ENCODE peak calls at places on chromosomes 2 and 18, in nine cellular contexts. S is aorta; N is mesothelial cell of epicardium; V is HFFc6; E is skeletal muscle cell; Y is astrocyte of the spinal cord; J is IMR-90; F is activated naive CD4-positive, alpha-beta T cell; T is activated T-helper 9 cell treated with anti-CD3 and anti-CD28 coated beads, Interleukin-2, amount 50 U/mL, for 16 hours. D is an unnamed sample.
A peak's percentile ranks its signal among the peaks of the same experiment; 100 is the strongest.

GRCh38 chr2:40531359-40531758 is 79.5 kb upstream of the SLC8A1 start:
- DNase-seq in S (no peak), N (no peak), V (no peak), E (no peak), Y (no peak), J (no peak), F (no peak), T (no peak), D (no peak)

GRCh38 chr2:110818767-110819481 is 86.6 kb downstream of the ACOXL start:
- DNase-seq in S (no peak), N (no peak), V (no peak), E (no peak), Y (no peak), J (no peak), F (no peak), T (no peak), D (no peak)

GRCh38 chr2:60356346-60356745 is 197.1 kb downstream of the BCL11A start:
- DNase-seq in S (no peak), N (no peak), V (no peak), E (no peak), Y (no peak), J (no peak), F (no peak), T (no peak), D (no peak)

GRCh38 chr2:177710003-177710411 is 317.4 kb downstream of the AGPS start:
- DNase-seq in S (no peak), N (no peak), V (no peak), E (no peak), Y (no peak), J (no peak), F (no peak), T (no peak), D (no peak)

GRCh38 chr2:220144411-220144810 is 517.0 kb downstream of the SLC4A3 start:
- DNase-seq in S (no peak), N (no peak), V (peak; percentile 68), E (peak; percentile 61), Y (peak; percentile 42), J (peak; percentile 83), F (no peak), T (no peak), D (no peak)

GRCh38 chr2:28895189-28895893 is 874 bp downstream of the WDR43 start:
- DNase-seq in S (peak; percentile 53), N (no peak), V (peak; percentile 13), E (no peak), Y (peak; percentile 35), J (peak; percentile 54), F (peak; percentile 14), T (peak; percentile 34), D (no peak)

GRCh38 chr2:30965085-30965484 is 157.8 kb upstream of the CAPN13 start:
- DNase-seq in S (no peak), N (no peak), V (no peak), E (no peak), Y (no peak), J (no peak), F (no peak), T (no peak), D (no peak)

GRCh38 chr2:185787530-185788145 is 49.0 kb downstream of the FSIP2 start:
- DNase-seq in S (no peak), N (no peak), V (no peak), E (no peak), Y (peak; percentile 67), J (no peak), F (no peak), T (no peak), D (no peak)

GRCh38 chr2:24754985-24755690 is 38.1 kb downstream of the PTRHD1 start:
- DNase-seq in S (no peak), N (no peak), V (no peak), E (no peak), Y (no peak), J (peak; percentile 28), F (no peak), T (no peak), D (no peak)

GRCh38 chr18:44744206-44745180 is 63.8 kb downstream of the SETBP1 start:
- DNase-seq in S (peak; percentile 63), N (no peak), V (no peak), E (no peak), Y (no peak), J (no peak), F (no peak), T (no peak), D (no peak)

GRCh38 chr2:45068643-45069140 is 59.4 kb upstream of the SIX2 start:
- DNase-seq in S (no peak), N (no peak), V (no peak), E (no peak), Y (no peak), J (no peak), F (no peak), T (no peak), D (no peak)

GRCh38 chr18:44051088-44051487 is 629.6 kb upstream of the SETBP1 start:
- DNase-seq in S (no peak), N (no peak), V (no peak), E (no peak), Y (no peak), J (no peak), F (no peak), T (no peak), D (no peak)

GRCh38 chr2:221792971-221793670 is 221.0 kb upstream of the EPHA4 start:
- DNase-seq in S (no peak), N (no peak), V (no peak), E (no peak), Y (no peak), J (no peak), F (no peak), T (no peak), D (no peak)

GRCh38 chr2:224293976-224294375 is 107.9 kb downstream of the FAM124B start:
- DNase-seq in S (no peak), N (no peak), V (no peak), E (no peak), Y (no peak), J (no peak), F (no peak), T (no peak), D (no peak)

GRCh38 chr2:37623971-37624897 is 47.2 kb downstream of the CDC42EP3 start:
- DNase-seq in S (no peak), N (no peak), V (peak; percentile 47), E (peak; percentile 73), Y (peak; percentile 62), J (peak; percentile 75), F (no peak), T (peak; percentile 16), D (peak; percentile 37)

GRCh38 chr2:227033471-227034148 is 130.4 kb downstream of the COL4A4 start:
- DNase-seq in S (peak; percentile 52), N (peak; percentile 34), V (peak; percentile 56), E (no peak), Y (peak; percentile 20), J (peak; percentile 32), F (no peak), T (no peak), D (no peak)

GRCh38 chr2:226080323-226080722 is 680.8 kb downstream of the NYAP2 start:
- DNase-seq in S (no peak), N (no peak), V (peak; percentile 42), E (peak; percentile 64), Y (peak; percentile 65), J (peak; percentile 93), F (no peak), T (no peak), D (no peak)

GRCh38 chr2:40317047-40317446 is 134.8 kb downstream of the SLC8A1 start:
- DNase-seq in S (no peak), N (no peak), V (no peak), E (no peak), Y (peak; percentile 23), J (peak; percentile 46), F (no peak), T (no peak), D (no peak)

GRCh38 chr2:1675633-1676032 is 68.7 kb downstream of the PXDN start:
- DNase-seq in S (peak; percentile 67), N (no peak), V (peak; percentile 88), E (peak; percentile 92), Y (peak; percentile 46), J (peak; percentile 99), F (no peak), T (no peak), D (no peak)

GRCh38 chr2:29000481-29000880 is 19.4 kb downstream of the TOGARAM2 start:
- DNase-seq in S (peak; percentile 89), N (no peak), V (no peak), E (no peak), Y (no peak), J (peak; percentile 18), F (peak; percentile 24), T (no peak), D (peak; percentile 66)

GRCh38 chr18:28175047-28175929 is 1.6 kb downstream of the CDH2 start:
- DNase-seq in S (peak; percentile 51), N (peak; percentile 42), V (peak; percentile 42), E (no peak), Y (peak; percentile 52), J (peak; percentile 42), F (no peak), T (no peak), D (no peak)

GRCh38 chr18:33578371-33579146 is 540 bp downstream of the ASXL3 start:
- DNase-seq in S (peak; percentile 42), N (peak; percentile 34), V (no peak), E (no peak), Y (no peak), J (no peak), F (no peak), T (no peak), D (no peak)

GRCh38 chr2:35410431-35411061 is 945.0 kb upstream of the CRIM1 start:
- DNase-seq in S (peak; percentile 67), N (peak; percentile 51), V (peak; percentile 19), E (no peak), Y (peak; percentile 50), J (peak; percentile 29), F (peak; percentile 6), T (peak; percentile 18), D (no peak)

GRCh38 chr2:104656496-104657310 is 197.2 kb upstream of the POU3F3 start:
- DNase-seq in S (no peak), N (no peak), V (no peak), E (no peak), Y (no peak), J (no peak), F (no peak), T (no peak), D (no peak)

GRCh38 chr18:34959211-34959829 is 81.9 kb upstream of the MAPRE2 start:
- DNase-seq in S (no peak), N (no peak), V (no peak), E (no peak), Y (no peak), J (no peak), F (no peak), T (no peak), D (no peak)

GRCh38 chr2:131081190-131081589 is 12.1 kb downstream of the FAM168B start:
- DNase-seq in S (no peak), N (no peak), V (no peak), E (no peak), Y (no peak), J (no peak), F (no peak), T (no peak), D (no peak)

GRCh38 chr2:16614314-16614860 is 51.2 kb downstream of the CYRIA start:
- DNase-seq in S (no peak), N (no peak), V (no peak), E (no peak), Y (no peak), J (peak; percentile 55), F (no peak), T (no peak), D (no peak)

GRCh38 chr2:16773080-16773713 is 107.6 kb upstream of the CYRIA start:
- DNase-seq in S (no peak), N (no peak), V (no peak), E (no peak), Y (peak; percentile 49), J (peak; percentile 42), F (no peak), T (no peak), D (peak; percentile 2)

GRCh38 chr2:219434468-219434717 is 250 bp upstream of the SPEG start:
- DNase-seq in S (no peak), N (no peak), V (no peak), E (no peak), Y (no peak), J (no peak), F (no peak), T (no peak), D (no peak)

GRCh38 chr18:79789901-79790885 is 7.5 kb upstream of the KCNG2 start:
- DNase-seq in S (peak; percentile 38), N (no peak), V (no peak), E (no peak), Y (no peak), J (no peak), F (no peak), T (no peak), D (no peak)

GRCh38 chr2:4151521-4151920 is 448.1 kb downstream of the DCDC2C start:
- DNase-seq in S (no peak), N (no peak), V (no peak), E (no peak), Y (no peak), J (no peak), F (no peak), T (no peak), D (no peak)

D was measured in naive B cell.